ENCODE peak calls at places on chromosomes 11 and 22, in nine cellular contexts. C is EH; T is right cardiac atrium; L is NCI-H1436; K is stimulated activated CD8-positive, alpha-beta memory T cell treated with anti-CD3 and anti-CD28 coated beads, Interleukin-7, amount 100 ng/mL, for 24 hours; P is activated CD8-positive, alpha-beta memory T cell treated with anti-CD3 and anti-CD28 coated beads, Interleukin-2, amount 50 U/mL, for 48 hours; I is retina; E is pancreas; B is hypothalamus. J is an unnamed sample.

GRCh38 chr11:47375546-47376085 is 2.7 kb downstream of the SPI1 start:
- DNase-seq in C (no peak), T (no peak), L (no peak), K (no peak), P (no peak), I (peak), E (no peak), B (no peak), J (no peak)

GRCh38 chr11:75523811-75524401 is 1.8 kb downstream of the GDPD5 start:
- DNase-seq in C (no peak), T (no peak), L (no peak), K (no peak), P (no peak), I (no peak), E (peak), B (no peak), J (no peak)

GRCh38 chr11:72030428-72031045 is 31.8 kb downstream of the IL18BP start:
- DNase-seq in C (no peak), T (no peak), L (no peak), K (no peak), P (no peak), I (no peak), E (no peak), B (no peak), J (no peak)

GRCh38 chr22:39244496-39245129 is at the start of gene PDGFB:
- DNase-seq in C (no peak), T (peak), L (peak), K (no peak), P (no peak), I (peak), E (peak), B (no peak), J (no peak)

GRCh38 chr11:134412508-134413333 is 679 bp upstream of the B3GAT1 start:
- DNase-seq in C (no peak), T (no peak), L (peak), K (no peak), P (peak), I (peak), E (no peak), B (peak), J (no peak)

GRCh38 chr11:47589103-47589502 is 2.6 kb downstream of the FAM180B start:
- DNase-seq in C (no peak), T (no peak), L (no peak), K (no peak), P (no peak), I (no peak), E (no peak), B (no peak), J (no peak)

GRCh38 chr22:37526376-37526775 is 7.2 kb upstream of the CARD10 start:
- DNase-seq in C (peak), T (no peak), L (no peak), K (no peak), P (no peak), I (no peak), E (no peak), B (no peak), J (no peak)

GRCh38 chr22:37243402-37244113 is 511 bp downstream of the RAC2 start:
- DNase-seq in C (no peak), T (no peak), L (no peak), K (no peak), P (peak), I (no peak), E (no peak), B (no peak), J (no peak)

GRCh38 chr11:117385471-117385870 is 57.8 kb downstream of the CEP164 start:
- DNase-seq in C (no peak), T (no peak), L (no peak), K (no peak), P (no peak), I (no peak), E (no peak), B (no peak), J (no peak)

GRCh38 chr11:2517016-2517385 is 72.2 kb downstream of the KCNQ1 start:
- DNase-seq in C (no peak), T (peak), L (no peak), K (no peak), P (no peak), I (no peak), E (no peak), B (no peak), J (no peak)

GRCh38 chr11:114159320-114159719 is 99.8 kb downstream of the ZBTB16 start:
- DNase-seq in C (no peak), T (no peak), L (no peak), K (no peak), P (no peak), I (no peak), E (no peak), B (no peak), J (no peak)

GRCh38 chr11:2586091-2586792 is 113.6 kb downstream of the KCNQ1OT1 start:
- DNase-seq in C (no peak), T (no peak), L (no peak), K (no peak), P (no peak), I (no peak), E (no peak), B (no peak), J (peak)

GRCh38 chr11:44950036-44950624 is 553 bp downstream of the TP53I11 start:
- DNase-seq in C (peak), T (peak), L (no peak), K (no peak), P (peak), I (peak), E (peak), B (peak), J (peak)

GRCh38 chr11:118645066-118645715 is 34.3 kb downstream of the TREH start:
- DNase-seq in C (no peak), T (peak), L (no peak), K (no peak), P (no peak), I (no peak), E (no peak), B (no peak), J (no peak)

GRCh38 chr11:112932593-112932992 is 28.6 kb upstream of the NCAM1 start:
- DNase-seq in C (no peak), T (no peak), L (no peak), K (no peak), P (no peak), I (no peak), E (no peak), B (no peak), J (no peak)

GRCh38 chr11:129143335-129143734 is 48.8 kb downstream of the ARHGAP32 start:
- DNase-seq in C (peak), T (peak), L (no peak), K (no peak), P (no peak), I (peak), E (peak), B (peak), J (no peak)

GRCh38 chr11:102171101-102171500 is 60.9 kb downstream of the YAP1 start:
- DNase-seq in C (peak), T (no peak), L (no peak), K (no peak), P (no peak), I (no peak), E (no peak), B (no peak), J (no peak)

J was measured in activated B cell treated with CpG ODN at 0.5 μM for 24 hours.